ENCODE peak calls at places on chromosomes 5 and 9, in seven cellular contexts. U is heart left ventricle, M is gastrocnemius medialis, F is AG04449, E is AG10803, Y is fibroblast of the aortic adventitia, R is Panc1. N is an unnamed sample.

GRCh38 chr9:119722384-119722783 is 353.1 kb upstream of the BRINP1 start:
- DNase-seq in E (no peak), Y (no peak), R (no peak), M (no peak), U (no peak), F (no peak), N (no peak)

GRCh38 chr5:72167257-72167656 is 60.0 kb downstream of the MAP1B start:
- DNase-seq in R (no peak), U (no peak), E (no peak), F (no peak), M (no peak), Y (no peak), N (no peak)

GRCh38 chr5:123422433-123423277 is 548 bp downstream of the CEP120 start:
- DNase-seq in M (no peak), U (peak; percentile 31), F (no peak), E (peak; percentile 27), Y (peak; percentile 41), R (peak; percentile 18), N (no peak)

GRCh38 chr5:120873083-120873482 is 409.0 kb downstream of the PRR16 start:
- DNase-seq in M (no peak), Y (no peak), E (peak; percentile 25), R (no peak), U (no peak), F (no peak), N (no peak)

GRCh38 chr9:16559418-16560188 is 310.9 kb downstream of the BNC2 start:
- DNase-seq in E (no peak), Y (no peak), U (no peak), R (no peak), F (no peak), M (no peak), N (no peak)

GRCh38 chr5:95178046-95178651 is 106.7 kb downstream of the MCTP1 start:
- DNase-seq in Y (peak; percentile 24), R (no peak), M (no peak), U (no peak), F (peak; percentile 33), E (no peak), N (no peak)

GRCh38 chr5:174612686-174613085 is 111.7 kb upstream of the MSX2 start:
- DNase-seq in U (no peak), Y (no peak), E (no peak), M (no peak), R (no peak), F (no peak), N (no peak)

GRCh38 chr5:110536120-110537115 is 190.1 kb downstream of the TMEM232 start:
- DNase-seq in M (no peak), E (peak; percentile 48), U (no peak), F (no peak), Y (peak; percentile 9), R (no peak), N (no peak)

GRCh38 chr5:151549713-151550112 is 41.4 kb downstream of the FAT2 start:
- DNase-seq in E (no peak), F (no peak), U (no peak), Y (no peak), R (no peak), M (no peak), N (no peak)

GRCh38 chr9:132673355-132673754 is 3.1 kb downstream of the GTF3C4 start:
- DNase-seq in M (no peak), F (no peak), U (no peak), R (no peak), E (peak; percentile 52), Y (peak; percentile 59), N (no peak)

GRCh38 chr5:116575635-116576042 is 1.0 kb upstream of the SEMA6A start:
- DNase-seq in U (no peak), R (no peak), F (no peak), Y (no peak), M (no peak), E (no peak), N (no peak)

GRCh38 chr9:127189628-127190027 is 67.2 kb upstream of the ANGPTL2 start:
- DNase-seq in U (no peak), E (no peak), F (no peak), R (no peak), M (no peak), Y (no peak), N (no peak)

GRCh38 chr9:90894956-90895687 is 93.5 kb downstream of the SYK start:
- DNase-seq in Y (no peak), U (no peak), F (no peak), E (no peak), M (no peak), R (no peak), N (no peak)

GRCh38 chr5:149719666-149720065 is 10.4 kb upstream of the PPARGC1B start:
- DNase-seq in R (no peak), M (no peak), E (no peak), Y (peak; percentile 19), F (no peak), U (no peak), N (no peak)

GRCh38 chr5:30930736-30931135 is 262.8 kb upstream of the CDH6 start:
- DNase-seq in R (no peak), E (no peak), U (no peak), Y (peak; percentile 53), M (no peak), F (no peak), N (no peak)

GRCh38 chr5:83564069-83564749 is 92.7 kb downstream of the VCAN start:
- DNase-seq in F (no peak), E (peak; percentile 62), U (no peak), R (peak; percentile 20), M (no peak), Y (peak; percentile 82), N (no peak)

GRCh38 chr5:6760636-6761035 is 47.4 kb downstream of the TENT4A start:
- DNase-seq in U (no peak), Y (no peak), E (no peak), F (no peak), R (no peak), M (no peak), N (no peak)

GRCh38 chr9:38067611-38067891 is 1.5 kb downstream of the SHB start:
- DNase-seq in Y (no peak), E (no peak), U (peak; percentile 36), M (no peak), F (no peak), R (no peak), N (no peak)

GRCh38 chr5:177493795-177494355 is 3.5 kb downstream of the PDLIM7 start:
- DNase-seq in Y (peak; percentile 18), M (no peak), F (no peak), E (no peak), U (no peak), R (no peak), N (no peak)

GRCh38 chr5:177491429-177491945 is 5.9 kb downstream of the PDLIM7 start:
- DNase-seq in E (no peak), Y (peak; percentile 28), F (no peak), U (no peak), M (no peak), R (no peak), N (no peak)

GRCh38 chr5:177494356-177495195 is 2.8 kb downstream of the PDLIM7 start:
- DNase-seq in F (no peak), R (no peak), M (no peak), U (peak; percentile 71), E (peak; percentile 78), Y (peak; percentile 92), N (no peak)

GRCh38 chr5:177491983-177492746 is 5.2 kb downstream of the PDLIM7 start:
- DNase-seq in Y (no peak), M (no peak), F (no peak), R (no peak), E (no peak), U (no peak), N (no peak)

DNA sequence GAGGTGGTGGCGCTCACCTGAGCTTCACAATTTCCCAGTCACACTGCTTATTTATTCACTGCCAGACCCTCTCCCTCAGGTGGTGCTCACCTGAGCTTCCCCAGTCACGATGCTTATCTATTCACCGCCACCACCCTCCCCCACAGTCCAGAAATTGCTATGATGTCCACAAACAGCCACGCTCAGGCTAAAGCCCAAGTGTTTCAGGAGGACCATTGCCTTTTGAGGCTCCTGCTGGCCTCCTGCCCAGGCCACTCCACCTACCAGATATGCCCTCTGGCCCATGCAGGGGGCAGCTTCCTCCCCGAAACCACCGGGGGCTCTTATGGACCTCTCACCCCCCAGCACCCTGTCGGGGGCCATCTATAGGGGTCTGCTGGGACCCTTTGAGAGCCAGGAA is 4.6 kb downstream of the PDLIM7 start:
- DNase-seq in F (no peak), U (no peak), Y (no peak), M (no peak), E (no peak), R (no peak), N (no peak)
- H3K4me3 ChIP-seq in F (no peak overlapping the region), U (no peak overlapping the region), Y (no peak overlapping the region), M (no peak overlapping the region), E (no peak overlapping the region), R (no peak overlapping the region), N (no peak overlapping the region)

GRCh38 chr9:117413346-117414219 is 1.3 kb downstream of the ASTN2 start:
- DNase-seq in R (no peak), M (no peak), F (no peak), Y (no peak), E (no peak), U (no peak), N (no peak)
- TF ChIP-seq CTCF in R (no peak), M (no peak), F (no peak), Y (no peak), E (no peak), U (no peak), N (no peak)

DNA sequence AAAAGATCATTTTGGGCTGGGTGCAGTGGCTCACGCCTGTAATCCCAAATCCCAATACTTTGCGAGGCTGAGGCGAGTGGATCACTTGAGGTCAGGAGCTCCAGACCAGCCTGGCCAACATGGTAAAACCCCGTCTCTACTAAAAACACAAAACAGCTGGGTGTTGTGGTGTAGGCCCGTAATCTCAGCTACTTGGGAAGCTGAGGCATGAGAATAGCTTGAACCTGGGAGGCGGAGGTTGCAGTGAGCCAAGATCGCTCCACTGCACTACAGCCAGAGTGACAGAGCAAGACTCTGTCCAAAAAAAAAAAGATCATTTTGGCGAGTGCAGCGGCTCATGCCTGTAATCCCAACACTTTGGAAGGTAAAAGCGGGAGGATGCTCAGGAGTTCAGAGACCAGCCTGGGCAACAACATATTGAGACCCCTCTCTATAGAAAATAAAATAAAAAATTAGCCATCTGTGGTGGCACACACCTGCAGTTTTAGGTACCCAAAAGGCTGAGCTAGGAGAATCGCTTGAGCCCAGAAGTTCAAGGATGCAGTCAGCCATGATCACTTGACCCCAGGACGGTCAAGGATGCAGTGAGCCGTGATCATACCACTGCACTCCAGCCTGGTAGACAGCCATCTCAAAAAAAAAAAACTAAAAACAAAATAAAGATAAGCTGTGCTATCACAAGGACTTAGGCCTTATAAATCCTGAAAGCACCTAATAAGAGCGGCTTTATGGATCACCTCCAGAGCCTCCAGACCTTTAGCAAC is 16.2 kb downstream of the PPP2CA start:
- DNase-seq in U (no peak), R (no peak), E (no peak), Y (peak; percentile 25), F (no peak), M (no peak), N (no peak)
- H3K4me3 ChIP-seq in U (no peak overlapping the region), R (no peak overlapping the region), E (no peak overlapping the region), Y (no peak overlapping the region), F (no peak overlapping the region), M (no peak overlapping the region), N (no peak overlapping the region)

DNA sequence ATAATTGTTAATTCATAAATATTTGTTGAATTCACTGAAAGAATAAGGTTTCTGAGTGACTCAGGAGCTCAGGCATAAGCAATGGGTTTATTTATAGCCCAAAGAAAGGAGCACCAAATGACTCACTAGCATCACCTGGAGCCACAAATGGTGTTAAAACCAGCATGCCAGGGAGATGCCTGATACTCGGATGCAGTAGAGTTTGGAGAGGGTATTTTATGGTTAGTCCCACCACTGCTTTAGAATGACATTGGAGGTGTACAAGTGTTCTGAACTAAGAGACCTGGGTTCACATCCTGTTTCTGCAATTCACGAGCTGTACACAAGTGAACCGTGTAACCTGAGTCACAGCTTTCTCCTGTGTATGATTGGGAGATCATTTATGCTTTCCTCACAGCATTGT is 25.2 kb downstream of the CCL28 start:
- DNase-seq in F (no peak), Y (no peak), U (no peak), M (no peak), R (no peak), E (no peak), N (no peak)
- TF ChIP-seq CTCF in F (no peak), Y (no peak), U (no peak), M (no peak), R (no peak), E (no peak), N (no peak)